ENCODE peak calls at places on chromosomes 7 and 10, in five cellular contexts. U is adrenal gland, R is cardiac muscle cell, Y is AG04449, N is mammary epithelial cell. C is an unnamed sample.

GRCh38 chr10:122326385-122326784 is 48.1 kb upstream of the PLEKHA1 start:
- DNase-seq in U (no peak), R (no peak), Y (no peak), N (no peak), C (no peak)

GRCh38 chr10:122280977-122281376 is 9.9 kb downstream of the BTBD16 start:
- DNase-seq in U (no peak), R (no peak), Y (no peak), N (no peak), C (no peak)

GRCh38 chr7:19919156-19920085 is 146.0 kb upstream of the TMEM196 start:
- DNase-seq in U (no peak), R (no peak), Y (no peak), N (no peak), C (no peak)

GRCh38 chr10:46307281-46308112 is 20.7 kb downstream of the ANTXRL start:
- DNase-seq in U (no peak), R (no peak), Y (no peak), N (no peak), C (no peak)

GRCh38 chr7:100894860-100895700 is 608 bp downstream of the ACHE start:
- DNase-seq in U (no peak), R (peak), Y (no peak), N (no peak), C (no peak)

GRCh38 chr7:24920702-24921679 is 59.0 kb downstream of the OSBPL3 start:
- DNase-seq in U (no peak), R (no peak), Y (no peak), N (no peak), C (no peak)

GRCh38 chr7:69630292-69630691 is 32.0 kb downstream of the AUTS2 start:
- DNase-seq in U (peak), R (no peak), Y (peak), N (no peak), C (no peak)

GRCh38 chr7:7228472-7228871 is 46.1 kb downstream of the C1GALT1 start:
- DNase-seq in U (no peak), R (no peak), Y (no peak), N (peak), C (no peak)

GRCh38 chr7:122944682-122945303 is 50.7 kb downstream of the TAS2R16 start:
- DNase-seq in U (no peak), R (no peak), Y (no peak), N (no peak), C (no peak)

GRCh38 chr10:131960631-131961046 is 21.1 kb downstream of the BNIP3 start:
- DNase-seq in U (no peak), R (no peak), Y (no peak), N (no peak), C (no peak)

GRCh38 chr7:30285067-30285530 is 702 bp downstream of the ZNRF2 start:
- DNase-seq in U (peak), R (peak), Y (no peak), N (no peak), C (no peak)

GRCh38 chr7:87480386-87480785 is 4.9 kb upstream of the ABCB4 start:
- DNase-seq in U (no peak), R (no peak), Y (no peak), N (no peak), C (no peak)

DNA sequence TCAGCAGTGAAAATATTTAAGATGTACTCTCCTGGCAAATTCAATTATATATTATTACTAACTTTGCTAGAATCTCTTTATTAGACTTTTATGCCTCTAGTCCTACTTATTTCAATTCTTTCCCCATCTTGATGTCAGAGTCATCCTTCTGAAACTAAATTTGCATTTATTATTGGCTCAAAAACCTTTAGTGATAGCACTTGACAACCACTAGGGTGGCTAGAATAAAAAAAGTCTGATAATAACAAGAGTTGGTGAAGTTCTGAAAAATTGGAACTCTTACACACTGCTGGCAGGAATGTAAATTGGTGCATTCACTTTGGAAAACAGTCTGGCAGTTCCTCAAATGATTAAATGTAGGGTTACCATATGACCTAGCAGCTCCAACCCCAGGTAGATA is 73.8 kb downstream of the LSMEM1 start:
- DNase-seq in U (no peak), R (no peak), Y (no peak), N (no peak), C (no peak)
- TF ChIP-seq CTCF in U (no peak), R (no peak), Y (no peak), N (no peak), C (no peak)

GRCh38 chr7:107890962-107891618 is at the start of gene DLD:
- DNase-seq in U (peak), R (peak), Y (peak), N (peak), C (peak)
- TF ChIP-seq CTCF in U (no peak), R (no peak), Y (no peak), N (no peak), C (no peak)

DNA sequence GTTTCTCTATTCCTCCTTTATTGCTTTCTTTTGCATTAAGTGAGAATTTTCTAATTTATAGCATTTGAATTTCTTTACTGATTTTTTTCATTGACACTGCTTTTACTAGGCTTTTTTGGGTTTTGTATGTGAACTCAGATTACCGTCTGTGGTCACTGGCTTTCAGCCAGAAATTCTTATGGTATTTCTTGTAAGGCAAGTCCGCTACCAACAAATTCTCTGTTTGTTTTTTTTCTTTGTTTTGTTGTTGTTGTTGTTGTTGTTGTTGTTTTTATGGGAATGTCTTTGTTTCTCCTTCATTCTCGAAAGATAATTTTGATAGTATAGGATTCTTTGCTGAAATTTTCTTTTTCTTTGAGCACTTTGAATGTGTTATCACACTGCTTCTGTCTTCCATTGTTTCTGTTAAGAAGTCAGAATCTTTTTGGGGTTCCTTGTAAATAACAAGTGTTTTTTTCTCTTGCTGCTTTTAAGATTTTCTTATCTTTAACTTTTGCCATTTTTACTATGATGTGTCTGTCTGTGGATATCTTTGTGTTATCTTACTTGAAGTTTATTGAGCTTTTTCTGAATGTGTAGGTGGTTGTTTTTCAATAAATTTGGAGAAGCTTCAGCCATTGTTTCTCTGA is 7.2 kb downstream of the NET1 start:
- DNase-seq in U (no peak), R (no peak), Y (no peak), N (peak), C (no peak)
- TF ChIP-seq CTCF in U (no peak), R (no peak), Y (no peak), N (no peak), C (no peak)

DNA sequence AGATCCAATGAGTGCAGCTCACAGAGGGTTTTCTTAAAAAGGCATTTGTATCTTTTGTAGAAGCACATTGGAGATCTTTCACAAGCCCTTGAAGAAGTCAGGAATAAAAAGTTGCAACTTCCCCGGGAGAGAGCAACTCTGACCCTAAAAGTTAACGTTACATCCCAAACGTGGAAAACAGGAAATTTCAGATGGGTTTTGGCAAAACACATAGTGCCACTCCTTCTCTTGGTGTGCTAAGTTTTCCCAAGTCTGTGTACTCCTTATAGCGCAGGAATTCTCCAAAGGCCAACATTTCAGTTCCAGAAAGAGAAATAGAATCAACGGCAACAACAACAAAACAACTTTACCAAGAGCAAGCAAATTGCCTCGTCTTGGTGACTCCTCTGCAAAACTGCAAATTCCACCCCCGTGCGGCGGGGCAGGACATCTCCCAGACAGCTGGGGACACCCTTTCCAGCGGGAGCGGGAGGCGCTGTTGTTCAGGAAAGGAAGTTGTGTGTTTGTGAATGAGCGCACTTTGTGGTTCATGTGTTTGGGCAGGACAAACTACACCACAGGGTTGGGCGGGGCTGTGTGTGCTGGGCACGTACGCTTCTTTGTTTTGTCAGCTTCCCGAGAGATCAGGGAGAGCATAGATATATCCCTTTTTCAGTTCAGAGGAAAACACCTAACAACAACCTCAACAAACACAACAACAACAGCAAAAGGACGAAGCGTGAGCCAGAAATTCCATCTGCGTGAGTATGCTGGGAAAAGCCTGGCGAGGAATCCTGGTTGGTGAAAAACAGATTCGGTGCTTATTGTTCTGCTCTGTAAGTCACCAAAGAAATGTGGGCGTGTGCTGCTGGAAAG is 294.7 kb upstream of the PITRM1 start:
- DNase-seq in U (peak), R (no peak), Y (peak), N (peak), C (no peak)
- TF ChIP-seq CTCF in U (no peak), R (peak), Y (peak), N (peak), C (no peak)

GRCh38 chr7:131893627-131894345 is 337.4 kb upstream of the PODXL start:
- DNase-seq in U (no peak), R (no peak), Y (peak), N (no peak), C (no peak)

GRCh38 chr7:131897790-131898165 is 341.4 kb upstream of the PODXL start:
- DNase-seq in U (no peak), R (no peak), Y (no peak), N (no peak), C (no peak)

GRCh38 chr7:131897016-131897789 is 340.8 kb upstream of the PODXL start:
- DNase-seq in U (no peak), R (peak), Y (no peak), N (peak), C (no peak)

GRCh38 chr7:131896189-131896855 is 339.9 kb upstream of the PODXL start:
- DNase-seq in U (no peak), R (no peak), Y (no peak), N (no peak), C (no peak)

DNA sequence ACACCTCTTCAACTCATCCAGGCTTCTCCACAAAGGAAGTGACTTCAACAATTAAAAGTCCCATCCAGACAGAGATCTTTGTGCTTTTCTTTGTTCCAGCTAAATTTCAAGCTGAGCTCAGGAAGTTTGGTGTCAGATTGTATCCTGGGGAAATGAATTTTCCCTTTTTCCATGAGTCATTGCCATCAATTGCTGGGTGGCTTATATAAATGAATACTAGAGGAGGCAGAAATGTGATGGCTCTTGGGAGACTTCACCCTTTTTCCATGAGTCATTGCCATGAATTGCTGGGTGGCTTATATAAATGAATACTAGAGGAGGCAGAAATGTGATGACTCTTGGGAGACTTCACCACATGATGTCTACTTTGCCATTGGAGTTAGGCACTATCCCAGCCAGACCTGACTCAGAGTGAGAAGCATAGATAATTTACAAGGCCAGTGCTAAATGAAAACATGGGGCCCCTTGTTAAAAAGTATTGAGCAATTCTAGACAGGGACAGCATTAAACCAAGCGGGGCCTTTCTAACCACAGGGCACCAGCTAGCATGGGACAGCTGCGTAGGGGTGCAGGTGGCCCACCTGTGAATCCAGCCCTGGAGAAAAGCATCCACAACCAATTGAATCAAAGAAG is 339.2 kb upstream of the PODXL start:
- DNase-seq in U (peak), R (no peak), Y (peak), N (peak), C (no peak)
- TF ChIP-seq CTCF in U (no peak), R (no peak), Y (no peak), N (no peak), C (no peak)

GRCh38 chr10:124717358-124717757 is 26.8 kb downstream of the FAM53B start:
- DNase-seq in U (no peak), R (no peak), Y (no peak), N (no peak), C (no peak)
- TF ChIP-seq CTCF in U (no peak), R (no peak), Y (no peak), N (no peak), C (no peak)

GRCh38 chr7:76016191-76016947 is 22.0 kb upstream of the TMEM120A start:
- DNase-seq in U (no peak), R (peak), Y (no peak), N (no peak), C (no peak)

GRCh38 chr7:76022026-76022780 is 25.6 kb downstream of the STYXL1 start:
- DNase-seq in U (no peak), R (no peak), Y (no peak), N (no peak), C (no peak)

GRCh38 chr7:76023002-76023401 is 24.8 kb downstream of the STYXL1 start:
- DNase-seq in U (peak), R (no peak), Y (no peak), N (no peak), C (no peak)

GRCh38 chr7:76020031-76020714 is 25.8 kb upstream of the TMEM120A start:
- DNase-seq in U (peak), R (peak), Y (no peak), N (peak), C (peak)
- TF ChIP-seq CTCF in U (peak), R (peak), Y (peak), N (peak), C (peak)

C was measured in D721Med.